ENCODE peak calls at places on chromosome 17, in six cellular contexts. One of them, this sample, is unnamed.

GRCh38 chr17:64331946-64332493 is 58.6 kb downstream of the PECAM1 start:
- ATAC-seq in upper lobe of left lung: peak; percentile 65
- ATAC-seq in GM12878: no peak
- ATAC-seq in K562: peak; percentile 93
- ATAC-seq in HCT116: no peak
- ATAC-seq in HepG2: peak; percentile 51
- ATAC-seq in this sample: no peak

GRCh38 chr17:740240-741055 is 8.1 kb downstream of the TLCD3A start:
- ATAC-seq in upper lobe of left lung: peak; percentile 73
- ATAC-seq in GM12878: peak; percentile 95
- ATAC-seq in K562: no peak
- ATAC-seq in HCT116: no peak
- ATAC-seq in HepG2: no peak
- ATAC-seq in this sample: peak; percentile 31

GRCh38 chr17:27360507-27360906 is 66.6 kb downstream of the WSB1 start:
- ATAC-seq in upper lobe of left lung: no peak
- ATAC-seq in GM12878: no peak
- ATAC-seq in K562: peak; percentile 8
- ATAC-seq in HCT116: no peak
- ATAC-seq in HepG2: no peak
- ATAC-seq in this sample: no peak

GRCh38 chr17:4559851-4560820 is at the start of gene GGT6:
- ATAC-seq in upper lobe of left lung: no peak
- ATAC-seq in GM12878: no peak
- ATAC-seq in K562: no peak
- ATAC-seq in HCT116: no peak
- ATAC-seq in HepG2: no peak
- ATAC-seq in this sample: no peak

GRCh38 chr17:1485311-1485747 is 7.2 kb downstream of the MYO1C start:
- ATAC-seq in upper lobe of left lung: no peak
- ATAC-seq in GM12878: peak; percentile 11
- ATAC-seq in K562: peak; percentile 6
- ATAC-seq in HCT116: peak; percentile 15
- ATAC-seq in HepG2: peak; percentile 7
- ATAC-seq in this sample: peak; percentile 1

GRCh38 chr17:39147221-39148185 is 3.9 kb downstream of the PLXDC1 start:
- ATAC-seq in upper lobe of left lung: no peak
- ATAC-seq in GM12878: no peak
- ATAC-seq in K562: peak; percentile 61
- ATAC-seq in HCT116: no peak
- ATAC-seq in HepG2: no peak
- ATAC-seq in this sample: no peak

GRCh38 chr17:43831633-43832032 is 1.3 kb downstream of the MPP3 start:
- ATAC-seq in upper lobe of left lung: no peak
- ATAC-seq in GM12878: no peak
- ATAC-seq in K562: no peak
- ATAC-seq in HCT116: no peak
- ATAC-seq in HepG2: peak; percentile 11
- ATAC-seq in this sample: no peak

GRCh38 chr17:28626818-28627217 is 12.8 kb upstream of the RSKR start:
- ATAC-seq in upper lobe of left lung: no peak
- ATAC-seq in GM12878: no peak
- ATAC-seq in K562: no peak
- ATAC-seq in HCT116: no peak
- ATAC-seq in HepG2: no peak
- ATAC-seq in this sample: no peak

GRCh38 chr17:69828087-69828486 is 246.9 kb upstream of the KCNJ16 start:
- ATAC-seq in upper lobe of left lung: no peak
- ATAC-seq in GM12878: no peak
- ATAC-seq in K562: no peak
- ATAC-seq in HCT116: no peak
- ATAC-seq in HepG2: no peak
- ATAC-seq in this sample: no peak

GRCh38 chr17:53088501-53088900 is 734.2 kb upstream of the KIF2B start:
- ATAC-seq in upper lobe of left lung: no peak
- ATAC-seq in GM12878: no peak
- ATAC-seq in K562: no peak
- ATAC-seq in HCT116: no peak
- ATAC-seq in HepG2: no peak
- ATAC-seq in this sample: no peak

GRCh38 chr17:73340093-73340596 is 28.3 kb upstream of the CDC42EP4 start:
- ATAC-seq in upper lobe of left lung: peak; percentile 80
- ATAC-seq in GM12878: peak; percentile 71
- ATAC-seq in K562: peak; percentile 43
- ATAC-seq in HCT116: peak; percentile 88
- ATAC-seq in HepG2: peak; percentile 69
- ATAC-seq in this sample: peak; percentile 68

GRCh38 chr17:66548158-66548557 is 245.7 kb downstream of the PRKCA start:
- ATAC-seq in upper lobe of left lung: no peak
- ATAC-seq in GM12878: no peak
- ATAC-seq in K562: no peak
- ATAC-seq in HCT116: no peak
- ATAC-seq in HepG2: peak; percentile 46
- ATAC-seq in this sample: no peak

GRCh38 chr17:61490540-61490975 is 38.3 kb downstream of the TBX4 start:
- ATAC-seq in upper lobe of left lung: no peak
- ATAC-seq in GM12878: no peak
- ATAC-seq in K562: no peak
- ATAC-seq in HCT116: no peak
- ATAC-seq in HepG2: no peak
- ATAC-seq in this sample: peak; percentile 13

GRCh38 chr17:15249487-15249886 is 15.6 kb downstream of the PMP22 start:
- ATAC-seq in upper lobe of left lung: peak; percentile 67
- ATAC-seq in GM12878: no peak
- ATAC-seq in K562: no peak
- ATAC-seq in HCT116: no peak
- ATAC-seq in HepG2: no peak
- ATAC-seq in this sample: no peak

GRCh38 chr17:4520060-4520880 is 21.6 kb downstream of the SPNS2 start:
- ATAC-seq in upper lobe of left lung: no peak
- ATAC-seq in GM12878: no peak
- ATAC-seq in K562: no peak
- ATAC-seq in HCT116: no peak
- ATAC-seq in HepG2: no peak
- ATAC-seq in this sample: no peak

GRCh38 chr17:74383140-74383539 is 15.8 kb downstream of the GPR142 start:
- ATAC-seq in upper lobe of left lung: no peak
- ATAC-seq in GM12878: no peak
- ATAC-seq in K562: no peak
- ATAC-seq in HCT116: no peak
- ATAC-seq in HepG2: no peak
- ATAC-seq in this sample: no peak

GRCh38 chr17:82822281-82822680 is 17.5 kb downstream of the ZNF750 start:
- ATAC-seq in upper lobe of left lung: no peak
- ATAC-seq in GM12878: no peak
- ATAC-seq in K562: no peak
- ATAC-seq in HCT116: no peak
- ATAC-seq in HepG2: no peak
- ATAC-seq in this sample: no peak

GRCh38 chr17:55264273-55264639 is 504 bp upstream of the HLF start:
- ATAC-seq in upper lobe of left lung: no peak
- ATAC-seq in GM12878: no peak
- ATAC-seq in K562: no peak
- ATAC-seq in HCT116: peak; percentile 14
- ATAC-seq in HepG2: no peak
- ATAC-seq in this sample: no peak

GRCh38 chr17:42183741-42184711 is 1.2 kb downstream of the HCRT start:
- ATAC-seq in upper lobe of left lung: peak; percentile 95
- ATAC-seq in GM12878: peak; percentile 79
- ATAC-seq in K562: peak; percentile 81
- ATAC-seq in HCT116: peak; percentile 86
- ATAC-seq in HepG2: peak; percentile 78
- ATAC-seq in this sample: peak; percentile 88

GRCh38 chr17:17156107-17156506 is 50.0 kb downstream of the PLD6 start:
- ATAC-seq in upper lobe of left lung: peak; percentile 17
- ATAC-seq in GM12878: no peak
- ATAC-seq in K562: no peak
- ATAC-seq in HCT116: no peak
- ATAC-seq in HepG2: no peak
- ATAC-seq in this sample: no peak

GRCh38 chr17:66577041-66577440 is 257.9 kb upstream of the CACNG5 start:
- ATAC-seq in upper lobe of left lung: no peak
- ATAC-seq in GM12878: no peak
- ATAC-seq in K562: no peak
- ATAC-seq in HCT116: no peak
- ATAC-seq in HepG2: no peak
- ATAC-seq in this sample: no peak

GRCh38 chr17:79411419-79411818 is 199.4 kb downstream of the RBFOX3 start:
- ATAC-seq in upper lobe of left lung: no peak
- ATAC-seq in GM12878: no peak
- ATAC-seq in K562: no peak
- ATAC-seq in HCT116: no peak
- ATAC-seq in HepG2: no peak
- ATAC-seq in this sample: no peak

GRCh38 chr17:59373879-59374495 is 42.5 kb downstream of the YPEL2 start:
- ATAC-seq in upper lobe of left lung: peak; percentile 66
- ATAC-seq in GM12878: no peak
- ATAC-seq in K562: no peak
- ATAC-seq in HCT116: no peak
- ATAC-seq in HepG2: no peak
- ATAC-seq in this sample: peak; percentile 65

GRCh38 chr17:73336613-73337400 is 25.0 kb upstream of the CDC42EP4 start:
- ATAC-seq in upper lobe of left lung: no peak
- ATAC-seq in GM12878: no peak
- ATAC-seq in K562: no peak
- ATAC-seq in HCT116: no peak
- ATAC-seq in HepG2: peak; percentile 66
- ATAC-seq in this sample: no peak

GRCh38 chr17:80856863-80857488 is 134.7 kb upstream of the CHMP6 start:
- ATAC-seq in upper lobe of left lung: no peak
- ATAC-seq in GM12878: peak; percentile 59
- ATAC-seq in K562: peak; percentile 11
- ATAC-seq in HCT116: peak; percentile 35
- ATAC-seq in HepG2: no peak
- ATAC-seq in this sample: no peak

GRCh38 chr17:29930399-29931010 is 477 bp upstream of the SSH2 start:
- ATAC-seq in upper lobe of left lung: peak; percentile 63
- ATAC-seq in GM12878: peak; percentile 15
- ATAC-seq in K562: peak; percentile 36
- ATAC-seq in HCT116: no peak
- ATAC-seq in HepG2: peak; percentile 25
- ATAC-seq in this sample: peak; percentile 50

GRCh38 chr17:29931253-29931932 is 1.4 kb upstream of the SSH2 start:
- ATAC-seq in upper lobe of left lung: peak; percentile 80
- ATAC-seq in GM12878: peak; percentile 86
- ATAC-seq in K562: peak; percentile 75
- ATAC-seq in HCT116: peak; percentile 61
- ATAC-seq in HepG2: peak; percentile 82
- ATAC-seq in this sample: peak; percentile 55

GRCh38 chr17:29929544-29930398 is at the start of gene SSH2:
- ATAC-seq in upper lobe of left lung: peak; percentile 97
- ATAC-seq in GM12878: peak; percentile 80
- ATAC-seq in K562: peak; percentile 91
- ATAC-seq in HCT116: peak; percentile 84
- ATAC-seq in HepG2: peak; percentile 77
- ATAC-seq in this sample: peak; percentile 91

GRCh38 chr17:29929006-29929543 is 953 bp downstream of the SSH2 start:
- ATAC-seq in upper lobe of left lung: no peak
- ATAC-seq in GM12878: peak; percentile 3
- ATAC-seq in K562: peak; percentile 48
- ATAC-seq in HCT116: peak; percentile 21
- ATAC-seq in HepG2: peak; percentile 39
- ATAC-seq in this sample: no peak

DNA sequence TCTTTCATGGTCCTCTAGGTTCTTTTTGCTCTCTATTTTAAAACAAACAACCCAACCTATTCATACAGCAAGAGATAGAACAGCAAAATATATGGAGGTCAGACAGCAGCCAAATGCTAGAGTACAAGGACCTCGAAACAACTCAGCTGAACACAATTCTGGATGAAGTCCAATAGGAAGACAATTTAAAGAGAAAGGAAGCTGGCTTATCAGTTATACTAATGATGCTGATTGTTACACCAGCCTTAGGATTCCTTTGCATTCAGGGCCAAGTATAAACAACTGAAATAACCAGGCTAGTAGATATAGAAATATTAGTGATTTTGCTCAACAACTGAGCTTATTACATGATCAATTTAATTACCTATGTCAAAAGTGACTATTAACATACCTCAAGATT is 2.5 kb downstream of the SSH2 start:
- ATAC-seq in upper lobe of left lung: no peak
- ATAC-seq in GM12878: no peak
- ATAC-seq in K562: no peak
- ATAC-seq in HCT116: no peak
- ATAC-seq in HepG2: no peak
- ATAC-seq in this sample: no peak
- TF ChIP-seq POLR2AphosphoS5 in upper lobe of left lung: no peak
- TF ChIP-seq POLR2AphosphoS5 in GM12878: no peak
- TF ChIP-seq POLR2AphosphoS5 in K562: no peak
- TF ChIP-seq POLR2AphosphoS5 in HCT116: no peak
- TF ChIP-seq POLR2AphosphoS5 in HepG2: no peak
- TF ChIP-seq POLR2AphosphoS5 in this sample: no peak

GRCh38 chr17:50380369-50381259 is 7.6 kb downstream of the EME1 start:
- ATAC-seq in upper lobe of left lung: peak; percentile 13
- ATAC-seq in GM12878: peak; percentile 36
- ATAC-seq in K562: peak; percentile 39
- ATAC-seq in HCT116: peak; percentile 65
- ATAC-seq in HepG2: peak; percentile 18
- ATAC-seq in this sample: no peak
- TF ChIP-seq POLR2A in upper lobe of left lung: no peak
- TF ChIP-seq POLR2A in GM12878: peak; percentile 70
- TF ChIP-seq POLR2A in K562: peak; percentile 71
- TF ChIP-seq POLR2A in HCT116: no peak
- TF ChIP-seq POLR2A in HepG2: peak; percentile 60
- TF ChIP-seq POLR2A in this sample: no peak

DNA sequence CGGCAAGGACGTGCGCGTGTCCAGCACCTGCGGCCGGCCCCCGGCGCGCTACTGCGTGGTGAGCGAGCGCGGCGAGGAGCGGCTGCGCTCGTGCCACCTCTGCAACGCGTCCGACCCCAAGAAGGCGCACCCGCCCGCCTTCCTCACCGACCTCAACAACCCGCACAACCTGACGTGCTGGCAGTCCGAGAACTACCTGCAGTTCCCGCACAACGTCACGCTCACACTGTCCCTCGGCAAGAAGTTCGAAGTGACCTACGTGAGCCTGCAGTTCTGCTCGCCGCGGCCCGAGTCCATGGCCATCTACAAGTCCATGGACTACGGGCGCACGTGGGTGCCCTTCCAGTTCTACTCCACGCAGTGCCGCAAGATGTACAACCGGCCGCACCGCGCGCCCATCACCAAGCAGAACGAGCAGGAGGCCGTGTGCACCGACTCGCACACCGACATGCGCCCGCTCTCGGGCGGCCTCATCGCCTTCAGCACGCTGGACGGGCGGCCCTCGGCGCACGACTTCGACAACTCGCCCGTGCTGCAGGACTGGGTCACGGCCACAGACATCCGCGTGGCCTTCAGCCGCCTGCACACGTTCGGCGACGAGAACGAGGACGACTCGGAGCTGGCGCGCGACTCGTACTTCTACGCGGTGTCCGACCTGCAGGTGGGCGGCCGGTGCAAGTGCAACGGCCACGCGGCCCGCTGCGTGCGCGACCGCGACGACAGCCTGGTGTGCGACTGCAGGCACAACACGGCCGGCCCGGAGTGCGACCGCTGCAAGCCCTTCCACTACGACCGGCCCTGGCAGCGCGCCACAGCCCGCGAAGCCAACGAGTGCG is 1.5 kb downstream of the NTN1 start:
- ATAC-seq in upper lobe of left lung: peak; percentile 5
- ATAC-seq in GM12878: no peak
- ATAC-seq in K562: no peak
- ATAC-seq in HCT116: no peak
- ATAC-seq in HepG2: no peak
- ATAC-seq in this sample: peak; percentile 3
- H3K4me3 ChIP-seq in upper lobe of left lung: peak overlapping the region; percentile 67
- H3K4me3 ChIP-seq in GM12878: no peak overlapping the region
- H3K4me3 ChIP-seq in K562: no peak overlapping the region
- H3K4me3 ChIP-seq in HCT116: no peak overlapping the region
- H3K4me3 ChIP-seq in HepG2: no peak overlapping the region
- H3K4me3 ChIP-seq in this sample: peak overlapping the region; percentile 78

GRCh38 chr17:11548398-11548797 is 49.9 kb upstream of the DNAH9 start:
- ATAC-seq in upper lobe of left lung: no peak
- ATAC-seq in GM12878: no peak
- ATAC-seq in K562: no peak
- ATAC-seq in HCT116: no peak
- ATAC-seq in HepG2: no peak
- ATAC-seq in this sample: no peak
- TF ChIP-seq POLR2AphosphoS5 in upper lobe of left lung: no peak
- TF ChIP-seq POLR2AphosphoS5 in GM12878: no peak
- TF ChIP-seq POLR2AphosphoS5 in K562: no peak
- TF ChIP-seq POLR2AphosphoS5 in HCT116: no peak
- TF ChIP-seq POLR2AphosphoS5 in HepG2: no peak
- TF ChIP-seq POLR2AphosphoS5 in this sample: no peak

This sample was measured in gastroesophageal sphincter.